ENCODE peak calls at places on chromosomes 4 and X, in four cellular contexts. Z is dorsolateral prefrontal cortex, H is SK-N-SH, F is OCI-LY7. U is an unnamed sample.

GRCh38 chrX:54926978-54927377 is 6.4 kb downstream of the TRO start:
- DNase-seq in H (peak), F (no peak), Z (no peak), U (no peak)

GRCh38 chrX:124342174-124342867 is 4.0 kb upstream of the SH2D1A start:
- DNase-seq in Z (no peak), F (no peak), H (no peak), U (no peak)

GRCh38 chr4:38123555-38123954 is 163.4 kb downstream of the PTTG2 start:
- DNase-seq in Z (no peak), F (no peak), H (no peak), U (no peak)

GRCh38 chrX:645024-645376 is 14.4 kb downstream of the SHOX start:
- DNase-seq in Z (no peak), F (no peak), H (no peak), U (no peak)

GRCh38 chrX:31232506-31232905 is 160.7 kb upstream of the FTHL17 start:
- DNase-seq in Z (no peak), H (no peak), F (peak), U (no peak)

GRCh38 chr4:151651496-151651895 is 109.3 kb downstream of the GATB start:
- DNase-seq in H (no peak), F (no peak), Z (no peak), U (no peak)

GRCh38 chr4:138978600-138978999 is 37.0 kb upstream of the NOCT start:
- DNase-seq in F (no peak), H (no peak), Z (no peak), U (no peak)

GRCh38 chrX:127877358-127877757 is 174.8 kb downstream of the ACTRT1 start:
- DNase-seq in Z (no peak), F (no peak), H (no peak), U (no peak)

U was measured in amygdala.